ENCODE peak calls at places on chromosomes 13 and 19, in nine cellular contexts. T is stimulated activated CD8-positive, alpha-beta memory T cell treated with anti-CD3 and anti-CD28 coated beads, Interleukin-7, amount 100 ng/mL, for 1 hour; Q is activated T-cell treated with anti-CD3 and anti-CD28 coated beads, Interleukin-2, amount 50 U/mL, for 48 hours; F is stimulated activated CD4-positive, alpha-beta T cell treated with anti-CD3 and anti-CD28 coated beads, Interleukin-15, amount 100 ng/mL, for 1 hour; D is AG10803; Y is nucleus accumbens; R is suprapubic skin; E is cardiac muscle cell; G is activated gamma-delta T cell. W is an unnamed sample.

GRCh38 chr13:41610426-41610825 is 153.1 kb downstream of the RGCC start:
- DNase-seq in T (no peak), Q (no peak), F (no peak), D (peak), Y (no peak), R (no peak), E (peak), G (no peak), W (no peak)

GRCh38 chr19:11138659-11139526 is 16.7 kb downstream of the SPC24 start:
- DNase-seq in T (no peak), Q (no peak), F (no peak), D (peak), Y (no peak), R (peak), E (peak), G (no peak), W (no peak)

GRCh38 chr13:111936267-111936925 is 130.6 kb upstream of the SOX1 start:
- DNase-seq in T (no peak), Q (no peak), F (no peak), D (no peak), Y (no peak), R (no peak), E (no peak), G (no peak), W (no peak)

GRCh38 chr13:32911506-32911905 is 104.7 kb upstream of the KL start:
- DNase-seq in T (no peak), Q (no peak), F (no peak), D (peak), Y (no peak), R (no peak), E (peak), G (no peak), W (peak)

GRCh38 chr19:53102701-53103140 is 501 bp downstream of the ZNF160 start:
- DNase-seq in T (no peak), Q (peak), F (peak), D (peak), Y (no peak), R (peak), E (peak), G (no peak), W (no peak)

GRCh38 chr13:94415484-94415883 is 64.0 kb downstream of the DCT start:
- DNase-seq in T (no peak), Q (no peak), F (no peak), D (no peak), Y (no peak), R (no peak), E (no peak), G (no peak), W (peak)

GRCh38 chr19:44401108-44401786 is at the start of gene ZNF285:
- DNase-seq in T (peak), Q (peak), F (peak), D (peak), Y (no peak), R (peak), E (peak), G (no peak), W (no peak)

GRCh38 chr19:8631425-8631819 is 989 bp downstream of the NFILZ start:
- DNase-seq in T (no peak), Q (no peak), F (no peak), D (peak), Y (no peak), R (peak), E (peak), G (no peak), W (no peak)

GRCh38 chr13:48412881-48413351 is at the start of gene LPAR6:
- DNase-seq in T (no peak), Q (no peak), F (no peak), D (peak), Y (no peak), R (no peak), E (peak), G (no peak), W (no peak)

GRCh38 chr13:40986328-40986856 is 32.7 kb downstream of the ELF1 start:
- DNase-seq in T (no peak), Q (no peak), F (no peak), D (peak), Y (no peak), R (no peak), E (peak), G (no peak), W (no peak)

GRCh38 chr19:14006766-14007562 is 844 bp upstream of the RFX1 start:
- DNase-seq in T (no peak), Q (no peak), F (no peak), D (no peak), Y (no peak), R (peak), E (no peak), G (no peak), W (no peak)

GRCh38 chr19:778910-779653 is 18.2 kb upstream of the PTBP1 start:
- DNase-seq in T (no peak), Q (no peak), F (no peak), D (peak), Y (no peak), R (peak), E (peak), G (no peak), W (no peak)

W was measured in NCI-H2227 treated with DMSO at 0.1 percent for 48 hours.